ENCODE peak calls at places on chromosomes 5 and 9, in five cellular contexts. N is thoracic aorta, Q is HCT116, T is pancreas, U is left lung. H is an unnamed sample.

GRCh38 chr5:180135128-180135955 is 63.8 kb upstream of the RNF130 start:
- DNase-seq in U (peak; percentile 55), N (no peak), T (no peak), Q (peak; percentile 48), H (no peak)

GRCh38 chr5:174531782-174532191 is 192.6 kb upstream of the MSX2 start:
- DNase-seq in U (no peak), Q (no peak), N (no peak), T (no peak), H (no peak)

GRCh38 chr5:65086234-65086886 is 317.6 kb downstream of the CWC27 start:
- DNase-seq in N (no peak), Q (no peak), T (no peak), U (no peak), H (no peak)

GRCh38 chr5:122392224-122392623 is 80.2 kb downstream of the SNCAIP start:
- DNase-seq in Q (no peak), T (no peak), N (no peak), U (no peak), H (no peak)

GRCh38 chr5:172575816-172576215 is 65.2 kb upstream of the NEURL1B start:
- DNase-seq in U (no peak), N (no peak), T (no peak), Q (no peak), H (no peak)

GRCh38 chr9:119368681-119369581 is at the start of gene BRINP1:
- DNase-seq in Q (no peak), T (peak; percentile 20), U (peak; percentile 36), N (no peak), H (no peak)

GRCh38 chr5:4862500-4862899 is 277.6 kb upstream of the ADAMTS16 start:
- DNase-seq in U (no peak), T (no peak), N (no peak), Q (peak; percentile 29), H (no peak)

GRCh38 chr9:71719088-71719487 is 49.2 kb downstream of the CEMIP2 start:
- DNase-seq in U (no peak), N (no peak), T (no peak), Q (no peak), H (no peak)

GRCh38 chr9:125822160-125822559 is 75.0 kb downstream of the PBX3 start:
- DNase-seq in T (no peak), Q (no peak), U (no peak), N (no peak), H (no peak)

GRCh38 chr5:40514986-40515385 is 164.7 kb upstream of the PTGER4 start:
- DNase-seq in U (no peak), N (no peak), T (no peak), Q (no peak), H (no peak)

GRCh38 chr5:58462623-58463230 is 2.8 kb upstream of the PLK2 start:
- DNase-seq in U (no peak), T (no peak), Q (peak; percentile 61), N (no peak), H (no peak)

GRCh38 chr9:92384373-92384772 is 20.0 kb downstream of the OGN start:
- DNase-seq in N (no peak), Q (no peak), U (no peak), T (no peak), H (no peak)

GRCh38 chr9:35285731-35286130 is 123.9 kb downstream of the UNC13B start:
- DNase-seq in T (no peak), U (no peak), N (no peak), Q (no peak), H (no peak)

GRCh38 chr9:69500925-69501324 is 171.2 kb downstream of the APBA1 start:
- DNase-seq in U (no peak), T (no peak), N (no peak), Q (no peak), H (no peak)

GRCh38 chr9:10366171-10366779 is 246.5 kb downstream of the PTPRD start:
- DNase-seq in N (no peak), Q (peak; percentile 2), U (no peak), T (no peak), H (no peak)

GRCh38 chr5:72955143-72955767 is 586 bp upstream of the FCHO2 start:
- DNase-seq in Q (no peak), U (no peak), N (no peak), T (peak; percentile 82), H (peak; percentile 46)

GRCh38 chr5:35182541-35183242 is 47.6 kb downstream of the PRLR start:
- DNase-seq in Q (no peak), U (peak; percentile 44), N (no peak), T (no peak), H (no peak)

GRCh38 chr5:170439246-170439943 is 50.2 kb upstream of the KCNMB1 start:
- DNase-seq in U (no peak), N (no peak), Q (no peak), T (no peak), H (no peak)

GRCh38 chr9:20903214-20903613 is 128.2 kb downstream of the HACD4 start:
- DNase-seq in T (no peak), N (no peak), Q (no peak), U (no peak), H (no peak)

GRCh38 chr5:112823181-112823580 is 37.9 kb upstream of the SRP19 start:
- DNase-seq in N (no peak), U (no peak), Q (no peak), T (no peak), H (no peak)

GRCh38 chr9:37438359-37438758 is 15.9 kb downstream of the GRHPR start:
- DNase-seq in U (no peak), N (no peak), Q (no peak), T (no peak), H (no peak)
- TF ChIP-seq CTCF in U (no peak), N (no peak), Q (no peak), T (no peak), H (no peak)

GRCh38 chr9:32427111-32427873 is 42.8 kb downstream of the ACO1 start:
- DNase-seq in U (no peak), Q (no peak), T (peak; percentile 51), N (no peak), H (no peak)

GRCh38 chr9:32431196-32431595 is 46.8 kb downstream of the ACO1 start:
- DNase-seq in U (no peak), N (no peak), Q (no peak), T (no peak), H (no peak)

GRCh38 chr9:32434892-32435291 is 50.4 kb downstream of the ACO1 start:
- DNase-seq in Q (no peak), N (no peak), T (no peak), U (no peak), H (no peak)

GRCh38 chr9:32430720-32431119 is 46.3 kb downstream of the ACO1 start:
- DNase-seq in Q (no peak), T (no peak), N (no peak), U (no peak), H (no peak)

GRCh38 chr9:32431940-32432555 is 47.6 kb downstream of the ACO1 start:
- DNase-seq in N (no peak), T (peak; percentile 40), U (no peak), Q (peak; percentile 13), H (no peak)
- H3K4me1 ChIP-seq in N (peaks cover 22% of the 10 kb centered on the region), T (no peaks in the 10 kb centered on the region), U (no peaks in the 10 kb centered on the region), Q (no peaks in the 10 kb centered on the region), H (no peaks in the 10 kb centered on the region)

DNA sequence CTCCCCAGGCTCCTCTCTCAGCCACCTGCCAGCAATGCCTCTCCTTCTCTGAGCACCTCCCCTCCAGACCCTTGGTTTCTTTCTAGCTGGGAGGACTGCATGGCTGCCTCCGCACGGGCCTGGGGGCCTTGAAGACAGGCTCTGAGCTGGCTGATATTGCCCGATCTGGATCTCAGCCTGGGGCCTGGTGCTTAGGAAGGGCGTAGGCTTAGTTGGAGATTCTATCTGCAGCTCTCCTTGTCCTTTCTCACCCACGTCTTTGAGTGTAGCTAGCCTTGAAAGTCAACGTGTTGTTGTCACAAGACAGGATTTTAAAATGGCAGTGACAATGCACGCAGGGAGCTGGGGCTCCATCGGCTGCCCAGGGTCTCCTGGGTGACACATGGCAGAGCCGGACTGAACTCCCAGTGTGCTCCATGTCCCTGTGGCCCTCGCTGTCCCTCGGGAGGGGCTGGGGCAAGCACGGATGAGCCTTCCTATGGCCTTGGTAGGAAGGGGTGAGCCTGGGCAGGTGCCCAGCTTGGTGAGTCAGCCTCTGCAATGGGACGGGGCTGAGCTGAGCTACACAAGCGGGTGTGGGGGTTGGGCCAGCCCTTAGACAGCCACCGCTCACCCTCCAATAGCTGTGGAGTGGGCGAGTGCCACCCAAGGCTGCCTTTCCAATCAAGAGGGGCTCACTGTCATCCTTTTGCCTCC is 9.4 kb downstream of the ADAMTSL2 start:
- DNase-seq in T (no peak), N (no peak), Q (no peak), U (no peak), H (no peak)
- TF ChIP-seq CTCF in T (no peak), N (no peak), Q (no peak), U (no peak), H (no peak)

DNA sequence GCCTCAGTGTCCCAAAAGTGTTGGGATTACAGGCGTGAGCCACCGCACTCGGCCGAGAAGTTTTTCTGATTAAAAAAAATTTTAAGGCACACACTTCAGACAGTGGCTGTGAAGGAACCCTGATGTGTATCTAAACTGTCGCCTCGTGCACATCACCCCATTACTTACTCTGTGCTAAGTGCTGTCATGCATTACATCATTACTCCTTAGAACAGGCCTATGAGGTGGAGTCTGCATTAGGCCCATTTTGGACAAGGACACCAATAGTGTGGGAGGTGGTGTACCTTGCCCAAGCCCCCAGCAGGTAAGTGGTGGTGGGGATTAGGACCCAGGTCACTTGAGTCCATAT is 3.8 kb upstream of the CDHR2 start:
- DNase-seq in U (no peak), Q (no peak), N (no peak), T (no peak), H (no peak)
- H3K4me1 ChIP-seq in U (peaks cover 48% of the 10 kb centered on the region), Q (peaks cover 31% of the 10 kb centered on the region), N (peaks cover 10% of the 10 kb centered on the region), T (no peaks in the 10 kb centered on the region), H (peaks cover 24% of the 10 kb centered on the region)

GRCh38 chr5:140367631-140368013 is 7.6 kb downstream of the SLC4A9 start:
- DNase-seq in Q (no peak), U (no peak), T (no peak), N (no peak), H (no peak)
- TF ChIP-seq CTCF in Q (no peak), U (no peak), T (no peak), N (no peak), H (no peak)

GRCh38 chr5:142856269-142856668 is 86.1 kb downstream of the ARHGAP26 start:
- DNase-seq in T (no peak), N (no peak), Q (no peak), U (no peak), H (no peak)

GRCh38 chr5:142860291-142860690 is 90.1 kb downstream of the ARHGAP26 start:
- DNase-seq in Q (no peak), T (no peak), N (no peak), U (no peak), H (no peak)

GRCh38 chr5:142859037-142859436 is 88.9 kb downstream of the ARHGAP26 start:
- DNase-seq in Q (no peak), N (no peak), U (no peak), T (no peak), H (no peak)

GRCh38 chr5:142861011-142861410 is 90.8 kb downstream of the ARHGAP26 start:
- DNase-seq in N (no peak), T (no peak), U (no peak), Q (no peak), H (no peak)

GRCh38 chr5:142857405-142857804 is 87.2 kb downstream of the ARHGAP26 start:
- DNase-seq in T (no peak), N (no peak), U (no peak), Q (no peak), H (no peak)
- H3K4me1 ChIP-seq in T (no peaks in the 10 kb centered on the region), N (peaks cover 76% of the 10 kb centered on the region), U (peaks cover 61% of the 10 kb centered on the region), Q (peaks cover 4% of the 10 kb centered on the region), H (peaks cover 19% of the 10 kb centered on the region)

GRCh38 chr9:99824378-99825157 is 2.9 kb downstream of the NR4A3 start:
- DNase-seq in T (peak; percentile 48), Q (no peak), U (peak; percentile 41), N (no peak), H (no peak)
- TF ChIP-seq CTCF in T (no peak), Q (no peak), U (peak; percentile 47), N (no peak), H (peak; percentile 42)